ENCODE peak calls at places on chromosomes 16 and 17, in four cellular contexts. W, B, U and X are unnamed samples.

GRCh38 chr16:74922150-74923138 is 62.5 kb downstream of the WDR59 start:
- DNase-seq in U (no peak), W (no peak), B (no peak), X (no peak)

GRCh38 chr16:2022723-2023097 is 3.1 kb downstream of the NPW start:
- DNase-seq in W (peak), U (no peak), B (peak), X (no peak)

GRCh38 chr16:2037631-2038358 is 9.8 kb downstream of the NTHL1 start:
- DNase-seq in U (no peak), B (no peak), W (no peak), X (no peak)

GRCh38 chr17:73291260-73291801 is 20.5 kb downstream of the CDC42EP4 start:
- DNase-seq in W (peak), B (no peak), U (peak), X (no peak)

GRCh38 chr17:71628306-71628705 is 492.5 kb upstream of the SOX9 start:
- DNase-seq in W (peak), B (no peak), U (no peak), X (no peak)

GRCh38 chr16:27405546-27406451 is 3.8 kb downstream of the IL21R start:
- DNase-seq in W (no peak), B (no peak), U (no peak), X (no peak)

GRCh38 chr16:84045001-84045817 is 2.6 kb upstream of the SLC38A8 start:
- DNase-seq in B (no peak), W (no peak), U (no peak), X (no peak)

GRCh38 chr17:81471804-81472456 is 40.7 kb downstream of the ACTG1 start:
- DNase-seq in B (peak), U (no peak), W (peak), X (peak)

GRCh38 chr17:81340606-81341346 is 45.7 kb upstream of the SLC38A10 start:
- DNase-seq in B (no peak), W (no peak), U (peak), X (no peak)

GRCh38 chr17:62705781-62706597 is 78.5 kb downstream of the MRC2 start:
- DNase-seq in B (no peak), W (peak), U (no peak), X (no peak)

GRCh38 chr16:69176033-69176780 is 10.8 kb upstream of the SNTB2 start:
- DNase-seq in W (peak), B (no peak), U (no peak), X (no peak)

GRCh38 chr17:2723997-2724782 is 12.6 kb upstream of the CLUH start:
- DNase-seq in U (peak), B (no peak), W (no peak), X (no peak)

GRCh38 chr17:79237448-79238053 is 162.9 kb downstream of the ENGASE start:
- DNase-seq in B (no peak), U (no peak), W (no peak), X (no peak)

GRCh38 chr17:18262641-18263040 is 2.2 kb downstream of the MIEF2 start:
- DNase-seq in W (no peak), B (no peak), U (no peak), X (no peak)

GRCh38 chr17:35088647-35088910 is 25.1 kb upstream of the RFFL start:
- DNase-seq in B (no peak), W (no peak), U (peak), X (peak)